ENCODE peak calls at places on chromosomes 2 and 18, in five cellular contexts. V, I, R, J and C are unnamed samples.

GRCh38 chr2:78465707-78466106 is 559.8 kb upstream of the REG3G start:
- DNase-seq in V (no peak), R (no peak), J (peak; percentile 46), I (no peak), C (no peak)

GRCh38 chr2:73956211-73956865 is 28.4 kb upstream of the TET3 start:
- DNase-seq in V (no peak), J (no peak), R (no peak), I (no peak), C (no peak)

GRCh38 chr18:35128675-35129074 is 87.5 kb downstream of the MAPRE2 start:
- DNase-seq in V (no peak), J (no peak), I (no peak), R (no peak), C (no peak)

GRCh38 chr2:37795938-37796337 is 124.5 kb upstream of the CDC42EP3 start:
- DNase-seq in J (peak; percentile 59), R (no peak), V (no peak), I (no peak), C (no peak)

GRCh38 chr18:61554117-61554776 is 221.0 kb downstream of the CDH20 start:
- DNase-seq in R (no peak), J (no peak), I (no peak), V (no peak), C (no peak)

GRCh38 chr2:129673881-129674513 is 305.5 kb upstream of the RAB6C start:
- DNase-seq in R (no peak), I (no peak), V (no peak), J (no peak), C (no peak)

GRCh38 chr2:241218131-241219029 is 29.9 kb downstream of the ANO7 start:
- DNase-seq in V (peak; percentile 35), J (peak; percentile 32), R (no peak), I (peak; percentile 31), C (peak; percentile 43)

GRCh38 chr2:29281086-29281485 is 165.9 kb downstream of the CLIP4 start:
- DNase-seq in I (no peak), R (no peak), V (no peak), J (no peak), C (peak; percentile 5)

GRCh38 chr2:38486213-38487026 is 109.3 kb upstream of the ATL2 start:
- DNase-seq in V (no peak), J (no peak), R (no peak), I (no peak), C (no peak)

GRCh38 chr2:74232426-74232825 is 34.0 kb downstream of the MTHFD2 start:
- DNase-seq in R (no peak), I (no peak), J (no peak), V (no peak), C (no peak)

GRCh38 chr2:103459302-103459701 is 697.5 kb downstream of the TMEM182 start:
- DNase-seq in J (no peak), I (no peak), V (no peak), R (no peak), C (no peak)

GRCh38 chr18:7878265-7879173 is 311.4 kb downstream of the PTPRM start:
- DNase-seq in R (no peak), V (no peak), J (no peak), I (peak; percentile 87), C (no peak)

GRCh38 chr18:40529478-40529877 is 1425.6 kb upstream of the PIK3C3 start:
- DNase-seq in R (no peak), J (peak; percentile 50), V (no peak), I (no peak), C (no peak)

GRCh38 chr2:64838817-64839216 is 150.4 kb upstream of the SLC1A4 start:
- DNase-seq in I (peak; percentile 56), V (no peak), J (peak; percentile 92), R (peak; percentile 93), C (no peak)

GRCh38 chr2:114526856-114527255 is 84.4 kb downstream of the DPP10 start:
- DNase-seq in I (no peak), V (no peak), J (no peak), R (no peak), C (no peak)

GRCh38 chr2:1053781-1054180 is 103.1 kb downstream of the SNTG2 start:
- DNase-seq in R (no peak), I (no peak), V (no peak), J (no peak), C (no peak)

GRCh38 chr18:65751145-65752085 is 603 bp downstream of the CDH7 start:
- DNase-seq in J (no peak), I (no peak), V (no peak), R (no peak), C (peak; percentile 32)

GRCh38 chr2:235264512-235264911 is 229.3 kb upstream of the AGAP1 start:
- DNase-seq in V (no peak), I (no peak), R (no peak), J (no peak), C (no peak)

GRCh38 chr2:134470561-134471168 is 216.8 kb downstream of the MGAT5 start:
- DNase-seq in R (no peak), I (no peak), J (no peak), V (no peak), C (peak; percentile 17)

GRCh38 chr18:30192216-30192615 is 850.3 kb downstream of the DSC3 start:
- DNase-seq in J (no peak), V (no peak), I (no peak), R (no peak), C (no peak)

GRCh38 chr2:231380307-231380706 is 15.2 kb upstream of the B3GNT7 start:
- DNase-seq in V (no peak), R (no peak), J (no peak), I (no peak), C (no peak)

GRCh38 chr2:79373359-79374115 is 139.3 kb upstream of the CTNNA2 start:
- DNase-seq in R (no peak), V (no peak), I (no peak), J (no peak), C (no peak)

GRCh38 chr2:17363846-17364245 is 154.4 kb downstream of the RAD51AP2 start:
- DNase-seq in V (no peak), I (no peak), J (no peak), R (no peak), C (no peak)

GRCh38 chr2:45946023-45946422 is 294.5 kb downstream of the PRKCE start:
- DNase-seq in V (no peak), I (no peak), J (peak; percentile 98), R (peak; percentile 49), C (no peak)

GRCh38 chr2:238167344-238167715 is 8.6 kb downstream of the ERFE start:
- DNase-seq in I (no peak), R (no peak), J (no peak), V (no peak), C (no peak)

GRCh38 chr18:58136865-58137264 is 92.8 kb downstream of the NEDD4L start:
- DNase-seq in J (no peak), R (no peak), I (no peak), V (no peak), C (no peak)

GRCh38 chr2:104502904-104503303 is 351.0 kb upstream of the POU3F3 start:
- DNase-seq in J (no peak), I (no peak), V (no peak), R (no peak), C (peak; percentile 93)

GRCh38 chr18:48781041-48781989 is 169.4 kb downstream of the SMAD7 start:
- DNase-seq in J (no peak), I (peak; percentile 93), R (no peak), V (no peak), C (peak; percentile 88)

GRCh38 chr2:62398295-62398855 is 107.6 kb downstream of the TMEM17 start:
- DNase-seq in V (no peak), J (no peak), R (no peak), I (no peak), C (no peak)

GRCh38 chr2:132415256-132416079 is 1.1 kb upstream of the GPR39 start:
- DNase-seq in R (no peak), J (no peak), I (no peak), V (no peak), C (no peak)

GRCh38 chr2:117825437-117825836 is 10.9 kb downstream of the DDX18 start:
- DNase-seq in V (no peak), R (no peak), J (no peak), I (no peak), C (no peak)

GRCh38 chr2:219308142-219309093 is 783 bp downstream of the PTPRN start:
- DNase-seq in R (no peak), I (peak; percentile 50), V (peak; percentile 62), J (peak; percentile 83), C (peak; percentile 60)

GRCh38 chr2:30428034-30428662 is 18.9 kb upstream of the LCLAT1 start:
- DNase-seq in I (no peak), J (no peak), R (no peak), V (no peak), C (no peak)

GRCh38 chr18:79400591-79401381 is 5.1 kb downstream of the NFATC1 start:
- DNase-seq in J (no peak), R (no peak), I (peak; percentile 41), V (peak; percentile 56), C (no peak)

GRCh38 chr2:223247136-223247535 is 195.1 kb downstream of the KCNE4 start:
- DNase-seq in J (peak; percentile 45), R (no peak), I (peak; percentile 25), V (no peak), C (no peak)

GRCh38 chr2:166239548-166239947 is 111.7 kb upstream of the SCN1A start:
- DNase-seq in J (peak; percentile 88), I (peak; percentile 88), V (no peak), R (peak; percentile 46), C (no peak)